ENCODE peak calls at places on chromosomes 3 and 15, in four cellular contexts. F is GM12878, U is K562, I is HL-60. X is an unnamed sample.

GRCh38 chr3:141793476-141794260 is 30.5 kb downstream of the GRK7 start:
- DNase-seq in U (peak), I (no peak), F (no peak), X (no peak)

GRCh38 chr3:46649436-46649835 is 37.1 kb downstream of the FAM240A start:
- DNase-seq in F (no peak), U (no peak), I (no peak), X (no peak)

GRCh38 chr3:46239301-46239938 is 2.8 kb upstream of the CCR3 start:
- DNase-seq in I (no peak), F (no peak), U (no peak), X (no peak)

GRCh38 chr3:61237858-61238257 is 13.4 kb downstream of the FHIT start:
- DNase-seq in F (no peak), I (no peak), U (no peak), X (no peak)

GRCh38 chr15:87496795-87497194 is 759.7 kb downstream of the NTRK3 start:
- DNase-seq in U (no peak), I (no peak), F (no peak), X (no peak)

GRCh38 chr3:65732060-65732933 is 306.4 kb downstream of the MAGI1 start:
- DNase-seq in F (peak), I (peak), U (peak), X (peak)

GRCh38 chr3:15500107-15500724 is 21.3 kb downstream of the COLQ start:
- DNase-seq in U (no peak), F (no peak), I (no peak), X (no peak)

GRCh38 chr3:177037241-177037640 is 160.0 kb downstream of the TBL1XR1 start:
- DNase-seq in U (no peak), I (no peak), F (no peak), X (no peak)

GRCh38 chr3:14716593-14716992 is 41.7 kb downstream of the C3orf20 start:
- DNase-seq in U (no peak), I (no peak), F (no peak), X (no peak)

GRCh38 chr15:99303881-99304280 is 52.6 kb downstream of the LRRC28 start:
- DNase-seq in F (no peak), I (no peak), U (no peak), X (no peak)

GRCh38 chr15:93141373-93141790 is 52.4 kb upstream of the RGMA start:
- DNase-seq in F (no peak), U (no peak), I (peak), X (peak)

GRCh38 chr3:107106907-107107306 is 270.3 kb upstream of the CCDC54 start:
- DNase-seq in I (no peak), U (no peak), F (no peak), X (no peak)

GRCh38 chr15:43516801-43517353 is 531 bp upstream of the MAP1A start:
- DNase-seq in F (no peak), I (no peak), U (no peak), X (no peak)

GRCh38 chr15:38254065-38254883 is 1.6 kb downstream of the SPRED1 start:
- DNase-seq in F (peak), I (peak), U (peak), X (no peak)

GRCh38 chr3:11273945-11274344 is 1.7 kb downstream of the ATG7 start:
- DNase-seq in U (no peak), I (peak), F (no peak), X (no peak)

GRCh38 chr3:142852009-142852408 is 36.9 kb downstream of the PCOLCE2 start:
- DNase-seq in U (no peak), F (no peak), I (no peak), X (no peak)

GRCh38 chr3:105228696-105229095 is 138.0 kb upstream of the ALCAM start:
- DNase-seq in F (no peak), U (no peak), I (no peak), X (no peak)

GRCh38 chr3:178479446-178479845 is 56.8 kb upstream of the KCNMB2 start:
- DNase-seq in I (no peak), U (no peak), F (no peak), X (no peak)

GRCh38 chr3:11847607-11848006 is 922 bp upstream of the TAMM41 start:
- DNase-seq in U (no peak), F (no peak), I (peak), X (no peak)

GRCh38 chr15:79314811-79315210 is 3.9 kb downstream of the TMED3 start:
- DNase-seq in U (no peak), F (no peak), I (no peak), X (no peak)

GRCh38 chr3:49662021-49662420 is 12.1 kb upstream of the APEH start:
- DNase-seq in I (no peak), U (no peak), F (no peak), X (no peak)

GRCh38 chr15:50380089-50380488 is 25.1 kb upstream of the GABPB1 start:
- DNase-seq in F (no peak), U (no peak), I (no peak), X (no peak)

GRCh38 chr15:94080989-94081605 is 150.3 kb upstream of the MCTP2 start:
- DNase-seq in I (no peak), U (no peak), F (no peak), X (no peak)

GRCh38 chr15:93929375-93930094 is 301.8 kb upstream of the MCTP2 start:
- DNase-seq in I (no peak), U (no peak), F (no peak), X (no peak)

GRCh38 chr3:23601020-23601822 is 204.5 kb upstream of the UBE2E1 start:
- DNase-seq in F (no peak), U (no peak), I (no peak), X (no peak)

GRCh38 chr3:118981494-118982134 is 53.0 kb downstream of the IGSF11 start:
- DNase-seq in I (no peak), U (no peak), F (no peak), X (no peak)

GRCh38 chr3:71891483-71891882 is 106.5 kb upstream of the PROK2 start:
- DNase-seq in F (no peak), I (no peak), U (no peak), X (no peak)

GRCh38 chr3:109806929-109807328 is 469.6 kb upstream of the DPPA4 start:
- DNase-seq in U (peak), F (no peak), I (peak), X (no peak)

GRCh38 chr15:68995754-68996141 is 18.7 kb upstream of the NOX5 start:
- DNase-seq in F (no peak), I (no peak), U (no peak), X (no peak)

GRCh38 chr3:14175383-14176037 is 2.9 kb downstream of the XPC start:
- DNase-seq in F (peak), U (no peak), I (peak), X (no peak)

GRCh38 chr15:78007965-78008886 is 69.3 kb downstream of the TBC1D2B start:
- DNase-seq in I (no peak), F (no peak), U (no peak), X (no peak)

GRCh38 chr15:78006567-78007205 is 70.8 kb downstream of the TBC1D2B start:
- DNase-seq in F (no peak), U (no peak), I (no peak), X (no peak)

GRCh38 chr15:78012643-78013077 is 64.9 kb downstream of the TBC1D2B start:
- DNase-seq in I (no peak), U (no peak), F (no peak), X (no peak)

GRCh38 chr15:78007211-78007956 is 70.1 kb downstream of the TBC1D2B start:
- DNase-seq in U (no peak), I (no peak), F (no peak), X (no peak)

GRCh38 chr15:78010112-78010511 is 67.4 kb downstream of the TBC1D2B start:
- DNase-seq in F (no peak), U (no peak), I (no peak), X (no peak)
- TF ChIP-seq SPI1 in F (no peak), U (no peak), I (no peak), X (no peak)

GRCh38 chr15:39466428-39466827 is 114.5 kb upstream of the THBS1 start:
- DNase-seq in F (no peak), I (no peak), U (no peak), X (no peak)

GRCh38 chr15:39468828-39469227 is 112.1 kb upstream of the THBS1 start:
- DNase-seq in F (no peak), U (no peak), I (no peak), X (no peak)

GRCh38 chr15:39462691-39463090 is 118.2 kb upstream of the THBS1 start:
- DNase-seq in U (no peak), F (no peak), I (no peak), X (no peak)

GRCh38 chr15:39468341-39468740 is 112.5 kb upstream of the THBS1 start:
- DNase-seq in F (no peak), I (peak), U (no peak), X (no peak)

DNA sequence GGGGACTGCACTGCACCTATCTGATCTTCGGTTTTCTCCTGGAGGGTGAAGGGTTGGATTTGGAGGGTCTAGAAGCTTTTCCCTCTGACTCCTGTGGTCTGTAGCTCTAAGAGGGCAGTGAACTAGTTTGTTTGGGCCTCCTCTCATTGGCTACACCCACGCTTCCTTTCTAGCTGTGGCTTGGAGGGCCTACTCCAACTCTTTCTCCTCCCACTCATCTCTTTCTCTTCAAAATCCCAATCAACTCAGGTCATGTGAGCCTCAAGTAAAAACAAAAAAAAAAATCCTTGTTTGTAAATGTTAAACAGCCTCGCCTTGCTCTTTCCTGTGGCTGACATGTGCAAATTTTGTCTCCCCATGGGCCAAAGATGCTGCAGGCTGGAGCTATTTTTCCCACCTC is 115.0 kb upstream of the THBS1 start:
- DNase-seq in U (no peak), F (no peak), I (no peak), X (no peak)
- TF ChIP-seq SPI1 in U (no peak), F (no peak), I (no peak), X (no peak)

GRCh38 chr3:145183261-145183660 is 977.7 kb downstream of the PLOD2 start:
- DNase-seq in F (no peak), U (no peak), I (no peak), X (no peak)

GRCh38 chr3:145188079-145188785 is 972.8 kb downstream of the PLOD2 start:
- DNase-seq in F (no peak), I (no peak), U (no peak), X (no peak)

GRCh38 chr3:145176907-145177306 is 984.1 kb downstream of the PLOD2 start:
- DNase-seq in F (no peak), U (no peak), I (no peak), X (no peak)

GRCh38 chr3:145182196-145182911 is 978.6 kb downstream of the PLOD2 start:
- DNase-seq in F (no peak), U (no peak), I (no peak), X (no peak)
- TF ChIP-seq SPI1 in F (no peak), U (no peak), I (no peak), X (no peak)

GRCh38 chr15:67560320-67560719 is 17.8 kb downstream of the MAP2K5 start:
- DNase-seq in I (no peak), F (no peak), U (no peak), X (no peak)

GRCh38 chr15:67563961-67564570 is 21.6 kb downstream of the MAP2K5 start:
- DNase-seq in I (no peak), U (no peak), F (no peak), X (no peak)

GRCh38 chr15:67563092-67563491 is 20.6 kb downstream of the MAP2K5 start:
- DNase-seq in U (no peak), F (no peak), I (no peak), X (no peak)

GRCh38 chr15:67569668-67570067 is 27.2 kb downstream of the MAP2K5 start:
- DNase-seq in F (no peak), I (no peak), U (no peak), X (no peak)

GRCh38 chr15:67564590-67565345 is 22.3 kb downstream of the MAP2K5 start:
- DNase-seq in F (peak), U (no peak), I (peak), X (peak)
- TF ChIP-seq SPI1 in F (no peak), U (no peak), I (no peak), X (no peak)

GRCh38 chr3:127691494-127691893 is 18.7 kb downstream of the ABTB1 start:
- DNase-seq in I (no peak), F (no peak), U (no peak), X (no peak)
- TF ChIP-seq SPI1 in I (no peak), F (no peak), U (no peak), X (no peak)

X was measured in GM12891.